ENCODE peak calls at places on chromosomes 2 and 18, in eight cellular contexts. One of them, this sample, is unnamed.

GRCh38 chr2:77161009-77161408 is 361.2 kb downstream of the LRRTM4 start:
- DNase-seq in colonic mucosa: no peak
- DNase-seq in fibroblast of the aortic adventitia: no peak
- DNase-seq in hepatocyte: no peak
- DNase-seq in CD8-positive, alpha-beta T cell: no peak
- DNase-seq in endothelial cell: no peak
- DNase-seq in fibroblast of lung: peak; percentile 73
- DNase-seq in MCF 10A: peak; percentile 71
- DNase-seq in this sample: no peak

GRCh38 chr2:196431957-196432356 is 207.6 kb upstream of the CCDC150 start:
- DNase-seq in hepatocyte: no peak
- DNase-seq in CD8-positive, alpha-beta T cell: no peak
- DNase-seq in colonic mucosa: no peak
- DNase-seq in fibroblast of the aortic adventitia: no peak
- DNase-seq in MCF 10A: peak; percentile 27
- DNase-seq in endothelial cell: peak; percentile 32
- DNase-seq in fibroblast of lung: peak; percentile 15
- DNase-seq in this sample: no peak

GRCh38 chr18:21489119-21489750 is 111.3 kb downstream of the ESCO1 start:
- DNase-seq in colonic mucosa: peak; percentile 49
- DNase-seq in fibroblast of lung: peak; percentile 41
- DNase-seq in fibroblast of the aortic adventitia: peak; percentile 65
- DNase-seq in CD8-positive, alpha-beta T cell: no peak
- DNase-seq in endothelial cell: peak; percentile 53
- DNase-seq in MCF 10A: peak; percentile 74
- DNase-seq in hepatocyte: peak; percentile 80
- DNase-seq in this sample: peak; percentile 33

GRCh38 chr2:30230855-30231725 is at the start of gene LBH:
- DNase-seq in hepatocyte: peak; percentile 94
- DNase-seq in endothelial cell: peak; percentile 92
- DNase-seq in fibroblast of lung: peak; percentile 79
- DNase-seq in MCF 10A: peak; percentile 51
- DNase-seq in fibroblast of the aortic adventitia: peak; percentile 91
- DNase-seq in colonic mucosa: peak; percentile 81
- DNase-seq in CD8-positive, alpha-beta T cell: peak; percentile 87
- DNase-seq in this sample: peak; percentile 54

GRCh38 chr2:76672798-76673197 is 849.4 kb downstream of the LRRTM4 start:
- DNase-seq in hepatocyte: no peak
- DNase-seq in colonic mucosa: peak; percentile 46
- DNase-seq in fibroblast of the aortic adventitia: no peak
- DNase-seq in CD8-positive, alpha-beta T cell: no peak
- DNase-seq in fibroblast of lung: no peak
- DNase-seq in MCF 10A: no peak
- DNase-seq in endothelial cell: no peak
- DNase-seq in this sample: no peak

GRCh38 chr2:45172993-45173392 is 163.7 kb upstream of the SIX2 start:
- DNase-seq in colonic mucosa: no peak
- DNase-seq in endothelial cell: no peak
- DNase-seq in hepatocyte: no peak
- DNase-seq in fibroblast of the aortic adventitia: no peak
- DNase-seq in fibroblast of lung: no peak
- DNase-seq in CD8-positive, alpha-beta T cell: no peak
- DNase-seq in MCF 10A: no peak
- DNase-seq in this sample: no peak

GRCh38 chr2:179186126-179186525 is 78.5 kb downstream of the SESTD1 start:
- DNase-seq in fibroblast of lung: peak; percentile 30
- DNase-seq in CD8-positive, alpha-beta T cell: no peak
- DNase-seq in endothelial cell: no peak
- DNase-seq in fibroblast of the aortic adventitia: peak; percentile 57
- DNase-seq in hepatocyte: no peak
- DNase-seq in colonic mucosa: no peak
- DNase-seq in MCF 10A: no peak
- DNase-seq in this sample: peak; percentile 12

GRCh38 chr2:224086226-224086911 is 47.3 kb upstream of the SERPINE2 start:
- DNase-seq in fibroblast of lung: peak; percentile 94
- DNase-seq in CD8-positive, alpha-beta T cell: no peak
- DNase-seq in fibroblast of the aortic adventitia: peak; percentile 98
- DNase-seq in endothelial cell: no peak
- DNase-seq in colonic mucosa: no peak
- DNase-seq in MCF 10A: peak; percentile 94
- DNase-seq in hepatocyte: no peak
- DNase-seq in this sample: peak; percentile 94

GRCh38 chr2:44713170-44713569 is 228.3 kb upstream of the SIX3 start:
- DNase-seq in fibroblast of the aortic adventitia: no peak
- DNase-seq in endothelial cell: no peak
- DNase-seq in CD8-positive, alpha-beta T cell: no peak
- DNase-seq in hepatocyte: no peak
- DNase-seq in MCF 10A: peak; percentile 3
- DNase-seq in fibroblast of lung: no peak
- DNase-seq in colonic mucosa: no peak
- DNase-seq in this sample: no peak

GRCh38 chr2:64975232-64975791 is 13.9 kb upstream of the SLC1A4 start:
- DNase-seq in fibroblast of the aortic adventitia: peak; percentile 42
- DNase-seq in endothelial cell: no peak
- DNase-seq in colonic mucosa: no peak
- DNase-seq in fibroblast of lung: peak; percentile 84
- DNase-seq in CD8-positive, alpha-beta T cell: no peak
- DNase-seq in MCF 10A: peak; percentile 96
- DNase-seq in hepatocyte: no peak
- DNase-seq in this sample: peak; percentile 74

GRCh38 chr2:111659361-111660281 is 224.4 kb downstream of the ANAPC1 start:
- DNase-seq in MCF 10A: peak; percentile 97
- DNase-seq in fibroblast of the aortic adventitia: peak; percentile 96
- DNase-seq in colonic mucosa: peak; percentile 66
- DNase-seq in hepatocyte: peak; percentile 90
- DNase-seq in endothelial cell: no peak
- DNase-seq in CD8-positive, alpha-beta T cell: no peak
- DNase-seq in fibroblast of lung: peak; percentile 93
- DNase-seq in this sample: peak; percentile 71

GRCh38 chr2:127641846-127642510 is 4.0 kb upstream of the GPR17 start:
- DNase-seq in hepatocyte: no peak
- DNase-seq in fibroblast of the aortic adventitia: no peak
- DNase-seq in colonic mucosa: no peak
- DNase-seq in fibroblast of lung: no peak
- DNase-seq in endothelial cell: no peak
- DNase-seq in MCF 10A: no peak
- DNase-seq in CD8-positive, alpha-beta T cell: peak; percentile 22
- DNase-seq in this sample: no peak

GRCh38 chr18:34039194-34039593 is 185.5 kb downstream of the NOL4 start:
- DNase-seq in MCF 10A: no peak
- DNase-seq in fibroblast of lung: peak; percentile 20
- DNase-seq in colonic mucosa: no peak
- DNase-seq in CD8-positive, alpha-beta T cell: no peak
- DNase-seq in fibroblast of the aortic adventitia: no peak
- DNase-seq in hepatocyte: no peak
- DNase-seq in endothelial cell: no peak
- DNase-seq in this sample: no peak

GRCh38 chr2:171166328-171166983 is 5.8 kb upstream of the TLK1 start:
- DNase-seq in MCF 10A: no peak
- DNase-seq in hepatocyte: peak; percentile 15
- DNase-seq in fibroblast of the aortic adventitia: no peak
- DNase-seq in colonic mucosa: no peak
- DNase-seq in fibroblast of lung: no peak
- DNase-seq in CD8-positive, alpha-beta T cell: no peak
- DNase-seq in endothelial cell: no peak
- DNase-seq in this sample: no peak

GRCh38 chr2:205103699-205104098 is 558.4 kb downstream of the PARD3B start:
- DNase-seq in fibroblast of lung: no peak
- DNase-seq in fibroblast of the aortic adventitia: no peak
- DNase-seq in endothelial cell: no peak
- DNase-seq in MCF 10A: no peak
- DNase-seq in colonic mucosa: no peak
- DNase-seq in hepatocyte: no peak
- DNase-seq in CD8-positive, alpha-beta T cell: no peak
- DNase-seq in this sample: no peak

GRCh38 chr2:70101174-70101573 is 13.9 kb downstream of the PCBP1 start:
- DNase-seq in hepatocyte: no peak
- DNase-seq in fibroblast of lung: no peak
- DNase-seq in endothelial cell: no peak
- DNase-seq in colonic mucosa: no peak
- DNase-seq in fibroblast of the aortic adventitia: no peak
- DNase-seq in CD8-positive, alpha-beta T cell: no peak
- DNase-seq in MCF 10A: no peak
- DNase-seq in this sample: no peak

GRCh38 chr2:125405816-125406215 is 1250.1 kb upstream of the GYPC start:
- DNase-seq in fibroblast of lung: peak; percentile 94
- DNase-seq in hepatocyte: peak; percentile 73
- DNase-seq in CD8-positive, alpha-beta T cell: no peak
- DNase-seq in endothelial cell: no peak
- DNase-seq in colonic mucosa: no peak
- DNase-seq in MCF 10A: peak; percentile 86
- DNase-seq in fibroblast of the aortic adventitia: peak; percentile 89
- DNase-seq in this sample: peak; percentile 89

GRCh38 chr2:237886702-237887481 is 27.5 kb downstream of the RAMP1 start:
- DNase-seq in fibroblast of lung: peak; percentile 84
- DNase-seq in CD8-positive, alpha-beta T cell: no peak
- DNase-seq in hepatocyte: peak; percentile 54
- DNase-seq in endothelial cell: no peak
- DNase-seq in fibroblast of the aortic adventitia: peak; percentile 86
- DNase-seq in MCF 10A: no peak
- DNase-seq in colonic mucosa: no peak
- DNase-seq in this sample: no peak

GRCh38 chr2:204888222-204888621 is 342.9 kb downstream of the PARD3B start:
- DNase-seq in colonic mucosa: no peak
- DNase-seq in hepatocyte: no peak
- DNase-seq in CD8-positive, alpha-beta T cell: no peak
- DNase-seq in fibroblast of lung: no peak
- DNase-seq in MCF 10A: no peak
- DNase-seq in endothelial cell: no peak
- DNase-seq in fibroblast of the aortic adventitia: no peak
- DNase-seq in this sample: no peak

GRCh38 chr2:149394864-149395263 is 64.5 kb downstream of the LYPD6 start:
- DNase-seq in fibroblast of lung: peak; percentile 13
- DNase-seq in hepatocyte: no peak
- DNase-seq in endothelial cell: no peak
- DNase-seq in colonic mucosa: no peak
- DNase-seq in CD8-positive, alpha-beta T cell: no peak
- DNase-seq in MCF 10A: no peak
- DNase-seq in fibroblast of the aortic adventitia: no peak
- DNase-seq in this sample: no peak

GRCh38 chr2:215738360-215738759 is 275.0 kb downstream of the MREG start:
- DNase-seq in hepatocyte: no peak
- DNase-seq in endothelial cell: no peak
- DNase-seq in fibroblast of the aortic adventitia: no peak
- DNase-seq in MCF 10A: no peak
- DNase-seq in fibroblast of lung: no peak
- DNase-seq in CD8-positive, alpha-beta T cell: no peak
- DNase-seq in colonic mucosa: no peak
- DNase-seq in this sample: no peak

GRCh38 chr2:215740071-215740470 is 273.3 kb downstream of the MREG start:
- DNase-seq in fibroblast of the aortic adventitia: no peak
- DNase-seq in hepatocyte: no peak
- DNase-seq in endothelial cell: no peak
- DNase-seq in colonic mucosa: no peak
- DNase-seq in CD8-positive, alpha-beta T cell: no peak
- DNase-seq in MCF 10A: no peak
- DNase-seq in fibroblast of lung: no peak
- DNase-seq in this sample: no peak

GRCh38 chr2:215737496-215737895 is 275.9 kb downstream of the MREG start:
- DNase-seq in endothelial cell: peak; percentile 19
- DNase-seq in hepatocyte: no peak
- DNase-seq in fibroblast of lung: no peak
- DNase-seq in MCF 10A: no peak
- DNase-seq in fibroblast of the aortic adventitia: no peak
- DNase-seq in CD8-positive, alpha-beta T cell: no peak
- DNase-seq in colonic mucosa: no peak
- DNase-seq in this sample: no peak

GRCh38 chr2:215731108-215731507 is 282.2 kb downstream of the MREG start:
- DNase-seq in fibroblast of the aortic adventitia: no peak
- DNase-seq in hepatocyte: no peak
- DNase-seq in endothelial cell: no peak
- DNase-seq in fibroblast of lung: no peak
- DNase-seq in MCF 10A: no peak
- DNase-seq in colonic mucosa: no peak
- DNase-seq in CD8-positive, alpha-beta T cell: no peak
- DNase-seq in this sample: no peak

GRCh38 chr2:215736653-215737290 is 276.6 kb downstream of the MREG start:
- DNase-seq in endothelial cell: no peak
- DNase-seq in colonic mucosa: no peak
- DNase-seq in fibroblast of the aortic adventitia: peak; percentile 83
- DNase-seq in hepatocyte: no peak
- DNase-seq in fibroblast of lung: peak; percentile 73
- DNase-seq in MCF 10A: peak; percentile 65
- DNase-seq in CD8-positive, alpha-beta T cell: no peak
- DNase-seq in this sample: peak; percentile 44
- TF ChIP-seq CTCF in endothelial cell: peak; percentile 59
- TF ChIP-seq CTCF in colonic mucosa: no peak
- TF ChIP-seq CTCF in fibroblast of the aortic adventitia: peak; percentile 53
- TF ChIP-seq CTCF in hepatocyte: no peak
- TF ChIP-seq CTCF in fibroblast of lung: peak; percentile 27
- TF ChIP-seq CTCF in MCF 10A: no peak
- TF ChIP-seq CTCF in CD8-positive, alpha-beta T cell: no peak
- TF ChIP-seq CTCF in this sample: peak; percentile 72

DNA sequence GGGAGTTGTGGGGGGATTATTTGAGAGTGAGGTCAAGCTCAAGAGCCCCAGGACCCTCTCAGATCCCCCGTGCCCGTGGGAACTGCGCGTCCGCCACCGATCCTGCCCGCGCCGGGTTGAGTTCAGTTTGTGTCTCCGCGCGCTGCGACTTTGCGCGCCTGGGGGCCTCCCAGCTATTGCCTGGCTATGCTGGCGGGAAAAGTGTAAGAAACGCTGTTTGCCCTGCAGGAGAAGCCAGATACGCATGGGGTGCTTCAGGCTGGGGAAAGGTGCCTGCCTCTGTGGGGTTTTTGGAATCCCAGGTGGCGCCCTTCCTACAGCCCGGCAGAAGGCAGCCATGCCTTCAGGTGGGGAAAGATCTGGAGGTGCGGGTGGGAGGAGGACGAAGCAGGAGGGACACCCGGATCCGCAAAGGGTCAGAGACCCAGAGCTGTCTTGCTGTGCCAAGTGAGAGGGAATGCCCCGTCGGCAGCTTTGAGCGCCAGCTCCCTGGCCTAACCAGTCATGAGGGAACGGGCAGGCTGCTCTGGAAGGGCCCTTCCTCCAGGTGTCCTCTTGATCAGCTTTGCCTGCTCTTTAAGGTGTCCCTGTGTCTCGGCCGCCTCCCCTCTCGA is 22.5 kb downstream of the TEX44 start:
- DNase-seq in endothelial cell: no peak
- DNase-seq in fibroblast of lung: no peak
- DNase-seq in CD8-positive, alpha-beta T cell: no peak
- DNase-seq in fibroblast of the aortic adventitia: no peak
- DNase-seq in colonic mucosa: peak; percentile 38
- DNase-seq in hepatocyte: peak; percentile 39
- DNase-seq in MCF 10A: no peak
- DNase-seq in this sample: no peak
- TF ChIP-seq CTCF in endothelial cell: no peak
- TF ChIP-seq CTCF in fibroblast of lung: no peak
- TF ChIP-seq CTCF in CD8-positive, alpha-beta T cell: no peak
- TF ChIP-seq CTCF in fibroblast of the aortic adventitia: no peak
- TF ChIP-seq CTCF in colonic mucosa: no peak
- TF ChIP-seq CTCF in hepatocyte: no peak
- TF ChIP-seq CTCF in MCF 10A: no peak
- TF ChIP-seq CTCF in this sample: no peak

GRCh38 chr18:59357928-59358327 is 1.1 kb downstream of the LMAN1 start:
- DNase-seq in fibroblast of the aortic adventitia: peak; percentile 85
- DNase-seq in CD8-positive, alpha-beta T cell: no peak
- DNase-seq in MCF 10A: peak; percentile 68
- DNase-seq in hepatocyte: peak; percentile 57
- DNase-seq in colonic mucosa: no peak
- DNase-seq in endothelial cell: no peak
- DNase-seq in fibroblast of lung: peak; percentile 92
- DNase-seq in this sample: peak; percentile 74
- TF ChIP-seq CTCF in fibroblast of the aortic adventitia: no peak
- TF ChIP-seq CTCF in CD8-positive, alpha-beta T cell: no peak
- TF ChIP-seq CTCF in MCF 10A: no peak
- TF ChIP-seq CTCF in hepatocyte: no peak
- TF ChIP-seq CTCF in colonic mucosa: no peak
- TF ChIP-seq CTCF in endothelial cell: no peak
- TF ChIP-seq CTCF in fibroblast of lung: no peak
- TF ChIP-seq CTCF in this sample: no peak

GRCh38 chr2:60249879-60250278 is 303.6 kb downstream of the BCL11A start:
- DNase-seq in fibroblast of the aortic adventitia: no peak
- DNase-seq in hepatocyte: no peak
- DNase-seq in endothelial cell: no peak
- DNase-seq in fibroblast of lung: no peak
- DNase-seq in CD8-positive, alpha-beta T cell: no peak
- DNase-seq in colonic mucosa: no peak
- DNase-seq in MCF 10A: no peak
- DNase-seq in this sample: no peak
- TF ChIP-seq CTCF in fibroblast of the aortic adventitia: no peak
- TF ChIP-seq CTCF in hepatocyte: no peak
- TF ChIP-seq CTCF in endothelial cell: no peak
- TF ChIP-seq CTCF in fibroblast of lung: no peak
- TF ChIP-seq CTCF in CD8-positive, alpha-beta T cell: no peak
- TF ChIP-seq CTCF in colonic mucosa: no peak
- TF ChIP-seq CTCF in MCF 10A: no peak
- TF ChIP-seq CTCF in this sample: no peak